ENCODE peak calls at places on chromosomes 4 and X, in nine cellular contexts. W is Caco-2; N is heart right ventricle; S is neural crest cell; Z is stimulated activated CD4-positive, alpha-beta T cell treated with anti-CD3 and anti-CD28 coated beads, Interleukin-1b, Interleukin-23, amount 100 ng/mL, for 24 hours; U is retina; K is fibroblast of villous mesenchyme; E is ELR; V is DMS 273 treated with DMSO at 0.1 percent for 48 hours. Q is an unnamed sample.

GRCh38 chr4:165867961-165868360 is 5.1 kb upstream of the TLL1 start:
- DNase-seq in V (no peak), N (no peak), E (no peak), U (no peak), Z (no peak), K (no peak), S (no peak), W (no peak), Q (no peak)

GRCh38 chrX:44785652-44786051 is 58.2 kb upstream of the DUSP21 start:
- DNase-seq in W (no peak), E (peak), U (no peak), Z (no peak), N (no peak), V (no peak), K (no peak), S (no peak), Q (no peak)

GRCh38 chrX:20530319-20530979 is 263.7 kb upstream of the RPS6KA3 start:
- DNase-seq in N (no peak), K (peak), V (peak), Z (no peak), E (peak), W (peak), U (peak), S (peak), Q (peak)

GRCh38 chr4:110198472-110199419 is at the start of gene ELOVL6:
- DNase-seq in V (no peak), N (peak), Z (peak), S (peak), U (peak), K (peak), W (peak), E (peak), Q (peak)

GRCh38 chr4:84529169-84529751 is 30.2 kb upstream of the NKX6-1 start:
- DNase-seq in N (no peak), S (no peak), K (peak), Z (no peak), E (peak), W (no peak), U (no peak), V (no peak), Q (no peak)

GRCh38 chrX:10098235-10098819 is 58.4 kb upstream of the CLCN4 start:
- DNase-seq in S (no peak), W (no peak), V (no peak), N (no peak), U (no peak), K (peak), Z (no peak), E (no peak), Q (no peak)

GRCh38 chrX:115038406-115038805 is 21.0 kb upstream of the IL13RA2 start:
- DNase-seq in Z (no peak), U (no peak), E (no peak), K (no peak), V (no peak), W (no peak), S (no peak), N (no peak), Q (no peak)

GRCh38 chr4:151524610-151525009 is 115.6 kb downstream of the FHIP1A start:
- DNase-seq in N (no peak), K (no peak), Z (no peak), V (no peak), S (no peak), E (no peak), W (no peak), U (no peak), Q (peak)

GRCh38 chr4:14958436-14958835 is 43.8 kb upstream of the CPEB2 start:
- DNase-seq in E (no peak), K (no peak), N (no peak), U (no peak), Z (no peak), W (no peak), S (no peak), V (no peak), Q (no peak)

GRCh38 chrX:16649858-16650257 is at the start of gene S100G:
- DNase-seq in K (no peak), U (no peak), N (no peak), S (no peak), E (no peak), Z (no peak), W (no peak), V (no peak), Q (no peak)

GRCh38 chrX:54178100-54178940 is 4.7 kb downstream of the FAM120C start:
- DNase-seq in S (no peak), Z (no peak), W (no peak), U (no peak), V (no peak), E (peak), K (peak), N (no peak), Q (no peak)

GRCh38 chr4:100823066-100823992 is 305.5 kb upstream of the EMCN start:
- DNase-seq in E (peak), Z (no peak), U (no peak), W (no peak), N (no peak), V (no peak), S (no peak), K (no peak), Q (no peak)

GRCh38 chr4:104682311-104682710 is 187.6 kb upstream of the CXXC4 start:
- DNase-seq in E (no peak), K (no peak), Z (no peak), S (no peak), V (no peak), W (no peak), U (no peak), N (no peak), Q (no peak)

GRCh38 chr4:74316397-74316796 is 8.1 kb downstream of the EPGN start:
- DNase-seq in U (no peak), E (no peak), N (no peak), S (no peak), Z (no peak), W (no peak), V (no peak), K (peak), Q (no peak)

GRCh38 chr4:89994176-89994873 is 99.7 kb downstream of the MMRN1 start:
- DNase-seq in K (no peak), S (no peak), U (no peak), E (no peak), V (no peak), N (no peak), W (no peak), Z (no peak), Q (no peak)